ENCODE peak calls at places on chromosomes 16 and 17, in five cellular contexts. One of them, this sample, is unnamed.

GRCh38 chr17:31580331-31581021 is 189.0 kb downstream of the RAB11FIP4 start:
- DNase-seq in HepG2: no peak
- DNase-seq in H1: no peak
- DNase-seq in GM12878: no peak
- DNase-seq in K562: no peak
- DNase-seq in this sample: no peak

GRCh38 chr17:73646409-73647305 is 2.4 kb upstream of the SDK2 start:
- DNase-seq in HepG2: peak
- DNase-seq in H1: peak
- DNase-seq in GM12878: no peak
- DNase-seq in K562: no peak
- DNase-seq in this sample: peak

GRCh38 chr17:3690094-3690715 is 5.8 kb downstream of the P2RX5 start:
- DNase-seq in HepG2: no peak
- DNase-seq in H1: peak
- DNase-seq in GM12878: no peak
- DNase-seq in K562: no peak
- DNase-seq in this sample: no peak

GRCh38 chr17:62840871-62841270 is 32.8 kb upstream of the MARCHF10 start:
- DNase-seq in HepG2: no peak
- DNase-seq in H1: peak
- DNase-seq in GM12878: no peak
- DNase-seq in K562: no peak
- DNase-seq in this sample: no peak

GRCh38 chr16:81737885-81738536 is 41.1 kb upstream of the PLCG2 start:
- DNase-seq in HepG2: peak
- DNase-seq in H1: peak
- DNase-seq in GM12878: peak
- DNase-seq in K562: peak
- DNase-seq in this sample: peak

GRCh38 chr16:49484454-49484853 is 110.8 kb downstream of the C16orf78 start:
- DNase-seq in HepG2: no peak
- DNase-seq in H1: peak
- DNase-seq in GM12878: no peak
- DNase-seq in K562: peak
- DNase-seq in this sample: no peak

GRCh38 chr17:17033466-17033865 is 8.8 kb upstream of the MPRIP start:
- DNase-seq in HepG2: no peak
- DNase-seq in H1: no peak
- DNase-seq in GM12878: no peak
- DNase-seq in K562: no peak
- DNase-seq in this sample: no peak

GRCh38 chr17:1713878-1714487 is 3.8 kb upstream of the TLCD2 start:
- DNase-seq in HepG2: peak
- DNase-seq in H1: peak
- DNase-seq in GM12878: no peak
- DNase-seq in K562: no peak
- DNase-seq in this sample: peak

GRCh38 chr17:48624544-48625501 is 1.3 kb downstream of the HOXB9 start:
- DNase-seq in HepG2: no peak
- DNase-seq in H1: peak
- DNase-seq in GM12878: no peak
- DNase-seq in K562: peak
- DNase-seq in this sample: peak

GRCh38 chr16:1758923-1759322 is 12.4 kb downstream of the NME3 start:
- DNase-seq in HepG2: no peak
- DNase-seq in H1: no peak
- DNase-seq in GM12878: no peak
- DNase-seq in K562: no peak
- DNase-seq in this sample: no peak

GRCh38 chr16:48497129-48497528 is 111.9 kb upstream of the SIAH1 start:
- DNase-seq in HepG2: no peak
- DNase-seq in H1: no peak
- DNase-seq in GM12878: no peak
- DNase-seq in K562: no peak
- DNase-seq in this sample: no peak

GRCh38 chr16:1459967-1460366 is 14.9 kb downstream of the CLCN7 start:
- DNase-seq in HepG2: no peak
- DNase-seq in H1: peak
- DNase-seq in GM12878: no peak
- DNase-seq in K562: no peak
- DNase-seq in this sample: no peak

GRCh38 chr16:20866161-20866772 is 33.9 kb downstream of the DCUN1D3 start:
- DNase-seq in HepG2: peak
- DNase-seq in H1: no peak
- DNase-seq in GM12878: no peak
- DNase-seq in K562: peak
- DNase-seq in this sample: peak

GRCh38 chr17:64240741-64241347 is 22.2 kb downstream of the TEX2 start:
- DNase-seq in HepG2: no peak
- DNase-seq in H1: no peak
- DNase-seq in GM12878: no peak
- DNase-seq in K562: no peak
- DNase-seq in this sample: no peak

GRCh38 chr16:20918486-20919239 is 18.1 kb downstream of the LYRM1 start:
- DNase-seq in HepG2: no peak
- DNase-seq in H1: no peak
- DNase-seq in GM12878: no peak
- DNase-seq in K562: peak
- DNase-seq in this sample: no peak

GRCh38 chr16:17578921-17579876 is 108.4 kb upstream of the XYLT1 start:
- DNase-seq in HepG2: peak
- DNase-seq in H1: peak
- DNase-seq in GM12878: peak
- DNase-seq in K562: peak
- DNase-seq in this sample: peak

GRCh38 chr17:82912571-82913089 is 72.8 kb upstream of the ZNF750 start:
- DNase-seq in HepG2: no peak
- DNase-seq in H1: no peak
- DNase-seq in GM12878: no peak
- DNase-seq in K562: no peak
- DNase-seq in this sample: no peak

GRCh38 chr16:89958596-89958995 is 10.0 kb downstream of the DEF8 start:
- DNase-seq in HepG2: no peak
- DNase-seq in H1: no peak
- DNase-seq in GM12878: no peak
- DNase-seq in K562: no peak
- DNase-seq in this sample: no peak

GRCh38 chr16:72844225-72844920 is 203.6 kb downstream of the ZFHX3 start:
- DNase-seq in HepG2: no peak
- DNase-seq in H1: no peak
- DNase-seq in GM12878: peak
- DNase-seq in K562: no peak
- DNase-seq in this sample: no peak

GRCh38 chr16:46774743-46775177 is 26.6 kb upstream of the MYLK3 start:
- DNase-seq in HepG2: no peak
- DNase-seq in H1: no peak
- DNase-seq in GM12878: peak
- DNase-seq in K562: no peak
- DNase-seq in this sample: no peak

GRCh38 chr17:72126575-72127486 is 6.0 kb downstream of the SOX9 start:
- DNase-seq in HepG2: peak
- DNase-seq in H1: no peak
- DNase-seq in GM12878: no peak
- DNase-seq in K562: no peak
- DNase-seq in this sample: peak

GRCh38 chr17:6384481-6384880 is 50.4 kb downstream of the AIPL1 start:
- DNase-seq in HepG2: no peak
- DNase-seq in H1: no peak
- DNase-seq in GM12878: no peak
- DNase-seq in K562: no peak
- DNase-seq in this sample: no peak

DNA sequence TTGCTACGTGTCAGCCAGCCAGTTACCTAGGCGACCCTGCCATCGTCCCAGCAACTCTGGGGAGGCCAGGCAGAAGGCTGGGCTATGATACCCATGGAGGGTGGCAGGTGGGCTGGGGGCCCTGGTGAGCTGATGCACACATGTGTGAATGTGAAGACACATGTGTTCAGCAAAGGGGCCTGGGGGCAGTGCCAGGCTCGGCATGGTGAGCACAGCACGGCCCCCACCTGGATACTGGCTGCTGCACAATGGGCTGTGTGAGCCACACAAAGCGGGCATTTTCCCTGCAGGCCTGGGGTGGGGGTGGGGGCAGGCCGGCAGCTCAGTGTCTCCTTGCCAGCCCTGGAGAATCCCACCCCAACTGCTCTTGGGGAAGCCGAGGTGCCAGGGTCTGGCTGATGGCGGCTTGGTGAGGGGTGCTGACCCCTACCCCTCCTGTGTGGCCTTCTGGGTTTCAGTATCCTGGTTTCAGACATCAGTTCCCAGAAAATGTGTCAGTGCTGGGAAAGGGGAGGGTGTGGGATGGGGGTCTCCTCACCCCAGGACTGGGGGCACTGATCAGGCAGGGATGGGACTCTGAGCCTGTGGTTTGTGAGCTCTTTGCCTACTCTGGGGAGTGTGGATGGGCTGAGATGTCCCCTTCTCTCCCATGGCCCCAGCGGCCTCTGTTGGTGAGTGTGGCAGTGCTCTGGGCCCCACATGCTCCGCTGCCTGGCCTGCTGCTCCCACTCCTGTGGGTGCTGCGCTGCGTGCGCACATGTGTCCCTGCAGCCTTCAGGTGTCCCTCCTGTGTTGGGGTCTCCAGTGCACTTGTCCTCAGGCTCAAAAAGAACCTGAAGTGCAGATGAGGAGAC is 5.1 kb downstream of the LLGL1 start:
- DNase-seq in HepG2: no peak
- DNase-seq in H1: no peak
- DNase-seq in GM12878: no peak
- DNase-seq in K562: no peak
- DNase-seq in this sample: no peak
- TF ChIP-seq HDAC2 in HepG2: no peak
- TF ChIP-seq HDAC2 in H1: no peak
- TF ChIP-seq HDAC2 in GM12878: no peak
- TF ChIP-seq HDAC2 in K562: no peak
- TF ChIP-seq HDAC2 in this sample: no peak

DNA sequence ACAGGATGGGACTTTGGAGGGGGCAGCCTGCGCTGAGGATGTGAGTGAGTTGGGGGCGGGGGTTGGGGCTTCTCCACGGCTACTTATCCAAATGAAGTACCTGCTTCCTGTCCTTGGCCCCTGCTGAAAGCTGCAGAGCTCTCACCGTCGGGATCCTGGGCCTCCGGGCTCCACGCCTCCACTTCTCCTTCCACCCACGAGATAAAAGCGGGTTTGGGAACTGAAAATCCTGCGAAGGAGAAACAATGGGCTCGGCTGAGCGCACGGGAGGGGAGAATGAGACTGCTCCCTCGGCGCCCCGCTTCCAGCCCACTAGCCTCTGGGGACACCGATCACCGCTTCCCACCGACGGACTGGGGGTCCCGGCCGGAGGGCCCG is 486 bp downstream of the ZNF785 start:
- DNase-seq in HepG2: no peak
- DNase-seq in H1: peak
- DNase-seq in GM12878: no peak
- DNase-seq in K562: peak
- DNase-seq in this sample: no peak
- H3K4me3 ChIP-seq in HepG2: no peak
- H3K4me3 ChIP-seq in H1: peak
- H3K4me3 ChIP-seq in GM12878: peak
- H3K4me3 ChIP-seq in K562: peak
- H3K4me3 ChIP-seq in this sample: no peak

DNA sequence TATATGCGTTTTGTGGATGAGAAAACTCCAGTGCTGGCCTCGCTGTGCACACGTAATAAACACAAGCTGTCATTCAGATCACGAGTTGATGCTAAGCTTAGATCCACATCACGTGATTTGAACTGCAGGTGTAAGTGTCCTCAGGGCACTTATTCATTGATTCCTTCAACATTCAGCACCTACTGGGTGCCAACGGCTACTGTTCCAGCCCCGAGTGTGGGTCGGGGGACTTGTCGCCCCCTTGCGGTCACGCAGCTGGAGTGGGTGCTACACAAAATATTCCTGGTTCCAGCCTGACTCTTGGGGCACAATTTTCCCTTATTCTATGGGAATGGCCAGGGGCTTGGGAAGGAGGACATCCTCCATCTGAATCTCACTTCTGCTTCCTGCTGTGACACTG is 29.9 kb upstream of the GINS2 start:
- DNase-seq in HepG2: peak
- DNase-seq in H1: peak
- DNase-seq in GM12878: no peak
- DNase-seq in K562: peak
- DNase-seq in this sample: peak
- TF ChIP-seq HDAC2 in HepG2: no peak
- TF ChIP-seq HDAC2 in H1: no peak
- TF ChIP-seq HDAC2 in GM12878: no peak
- TF ChIP-seq HDAC2 in K562: no peak
- TF ChIP-seq HDAC2 in this sample: no peak

DNA sequence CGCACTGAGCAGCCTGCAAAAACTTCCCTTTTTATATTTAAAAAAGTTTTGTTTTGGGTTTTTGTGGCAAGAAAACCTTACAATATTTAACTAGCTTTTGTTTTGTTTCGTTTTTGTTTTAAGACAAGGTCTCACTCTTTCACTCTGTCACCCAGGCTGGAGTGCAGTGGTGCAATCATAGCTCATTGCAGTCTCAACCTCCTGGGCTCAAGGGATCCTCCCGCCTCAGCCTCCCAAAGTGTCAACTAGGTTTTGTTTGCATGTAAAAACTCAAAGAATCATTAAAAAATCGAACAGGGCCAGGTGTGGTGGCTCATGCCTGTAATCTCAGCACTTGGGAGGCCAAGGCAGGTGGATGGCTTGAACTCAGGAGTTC is 77.9 kb upstream of the FA2H start:
- DNase-seq in HepG2: no peak
- DNase-seq in H1: no peak
- DNase-seq in GM12878: no peak
- DNase-seq in K562: no peak
- DNase-seq in this sample: no peak
- H3K4me3 ChIP-seq in HepG2: no peak
- H3K4me3 ChIP-seq in H1: no peak
- H3K4me3 ChIP-seq in GM12878: no peak
- H3K4me3 ChIP-seq in K562: no peak
- H3K4me3 ChIP-seq in this sample: no peak

DNA sequence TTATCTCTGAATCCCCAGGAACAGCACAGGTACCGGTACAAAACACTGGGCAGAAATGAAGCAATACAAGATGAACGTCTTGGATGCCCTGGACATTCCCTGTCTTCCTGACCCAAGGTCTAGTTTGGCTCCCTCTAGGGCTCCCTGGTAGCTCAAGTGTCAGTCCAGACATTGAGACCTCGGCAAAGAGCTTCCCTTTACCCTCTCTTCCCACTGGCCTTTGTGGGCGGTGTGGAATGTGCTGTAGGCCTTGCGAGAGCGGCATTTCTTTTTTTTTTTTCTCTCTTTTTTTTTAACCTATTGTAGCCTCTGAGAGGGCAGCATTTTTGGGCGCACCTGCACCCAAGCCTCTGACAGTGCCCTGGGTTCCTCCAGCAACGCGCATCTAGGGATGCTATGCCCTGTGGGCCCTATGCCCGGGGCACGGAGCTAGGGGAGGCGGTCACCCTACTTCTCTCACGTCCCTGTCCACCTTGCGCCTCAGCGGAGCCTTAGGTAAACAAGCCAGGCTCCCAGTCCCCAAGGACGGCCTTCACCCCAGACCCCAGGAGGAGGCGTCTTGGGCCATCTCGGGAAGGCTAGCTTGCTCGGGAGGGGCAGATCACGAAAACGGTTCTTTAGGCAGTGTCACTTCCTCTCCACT is 1.2 kb upstream of the NFATC3 start:
- DNase-seq in HepG2: peak
- DNase-seq in H1: no peak
- DNase-seq in GM12878: no peak
- DNase-seq in K562: no peak
- DNase-seq in this sample: no peak
- TF ChIP-seq HDAC2 in HepG2: no peak
- TF ChIP-seq HDAC2 in H1: no peak
- TF ChIP-seq HDAC2 in GM12878: no peak
- TF ChIP-seq HDAC2 in K562: no peak
- TF ChIP-seq HDAC2 in this sample: no peak

This sample was measured in A549.